ENCODE peak calls at places on chromosomes 5 and 9, in seven cellular contexts. S is fibroblast of mammary gland; G is ovary; A is GM06990; U is SW480; N is stimulated activated CD4-positive, alpha-beta T cell treated with anti-CD3 and anti-CD28 coated beads, TNF-alpha, amount 100 ng/mL, for 4 hours; I is Jurkat, Clone E6-1. B is an unnamed sample.

GRCh38 chr5:60972225-60972624 is 27.2 kb downstream of the NDUFAF2 start:
- DNase-seq in S (no peak), G (no peak), A (peak), U (no peak), N (peak), I (no peak), B (no peak)

GRCh38 chr5:115450741-115451140 is 93.8 kb downstream of the FEM1C start:
- DNase-seq in S (peak), G (no peak), A (no peak), U (no peak), N (no peak), I (no peak), B (no peak)

GRCh38 chr5:131068893-131069643 is 96.0 kb downstream of the HINT1 start:
- DNase-seq in S (no peak), G (no peak), A (peak), U (peak), N (peak), I (peak), B (no peak)

GRCh38 chr5:52015760-52016159 is 632.5 kb downstream of the ISL1 start:
- DNase-seq in S (peak), G (peak), A (no peak), U (no peak), N (no peak), I (no peak), B (peak)

GRCh38 chr5:134567651-134568338 is 42.3 kb downstream of the JADE2 start:
- DNase-seq in S (peak), G (peak), A (no peak), U (no peak), N (no peak), I (no peak), B (no peak)

GRCh38 chr9:81694541-81694940 is 5.2 kb upstream of the TLE1 start:
- DNase-seq in S (no peak), G (no peak), A (no peak), U (no peak), N (no peak), I (no peak), B (no peak)

GRCh38 chr9:125177888-125178287 is 11.7 kb downstream of the PPP6C start:
- DNase-seq in S (no peak), G (no peak), A (no peak), U (no peak), N (no peak), I (no peak), B (no peak)

GRCh38 chr5:106163233-106163632 is 1507.5 kb downstream of the EFNA5 start:
- DNase-seq in S (no peak), G (no peak), A (no peak), U (no peak), N (no peak), I (no peak), B (no peak)

GRCh38 chr5:72121052-72121451 is 13.8 kb downstream of the MAP1B start:
- DNase-seq in S (no peak), G (no peak), A (no peak), U (no peak), N (no peak), I (no peak), B (no peak)

GRCh38 chr5:154995679-154996078 is 17.9 kb upstream of the KIF4B start:
- DNase-seq in S (no peak), G (no peak), A (no peak), U (no peak), N (no peak), I (no peak), B (no peak)

B was measured in NCI-H345.